ENCODE peak calls at places on chromosomes 6 and 20, in eight cellular contexts. A is H54; D is tibial nerve; G is heart left ventricle; L is activated CD4-positive, alpha-beta T cell treated with anti-CD3 and anti-CD28 coated beads for 48 hours; K is nucleus accumbens; P is activated T-cell treated with anti-CD3 and anti-CD28 coated beads, Interleukin-2, amount 50 U/mL, for 72 hours; B is pons. X is an unnamed sample.

GRCh38 chr20:22385602-22386299 is 198.6 kb downstream of the FOXA2 start:
- DNase-seq in G (no peak), D (no peak), A (no peak), P (no peak), B (peak; percentile 21), K (no peak), L (no peak), X (no peak)

GRCh38 chr20:35617397-35618031 is 1.9 kb downstream of the SPAG4 start:
- DNase-seq in A (peak; percentile 65), G (peak; percentile 41), L (peak; percentile 74), D (peak; percentile 27), K (peak; percentile 5), B (no peak), P (peak; percentile 76), X (peak; percentile 77)

GRCh38 chr6:75130784-75131183 is 75.1 kb downstream of the COL12A1 start:
- DNase-seq in D (no peak), L (no peak), K (no peak), P (no peak), A (no peak), B (no peak), G (no peak), X (peak; percentile 50)

GRCh38 chr6:163866192-163866591 is 451.7 kb downstream of the QKI start:
- DNase-seq in D (no peak), P (no peak), A (no peak), L (no peak), B (no peak), K (no peak), G (no peak), X (no peak)

GRCh38 chr20:33433875-33434274 is 9.7 kb downstream of the SNTA1 start:
- DNase-seq in B (no peak), G (no peak), A (no peak), P (no peak), D (no peak), K (no peak), L (no peak), X (no peak)

GRCh38 chr6:22145823-22146379 is 150.9 kb downstream of the PRL start:
- DNase-seq in L (no peak), K (peak; percentile 84), D (peak; percentile 9), B (peak; percentile 95), A (no peak), P (peak; percentile 4), G (peak; percentile 27), X (peak; percentile 26)

GRCh38 chr6:95280690-95281273 is 296.6 kb upstream of the MANEA start:
- DNase-seq in P (no peak), B (peak; percentile 53), D (peak; percentile 8), G (no peak), K (no peak), L (no peak), A (no peak), X (no peak)

GRCh38 chr6:116764961-116765841 is at the start of gene FAM162B:
- DNase-seq in G (peak; percentile 77), D (peak; percentile 42), B (no peak), A (no peak), L (peak; percentile 16), P (peak; percentile 14), K (no peak), X (peak; percentile 58)

GRCh38 chr6:149318581-149319286 is 1.2 kb downstream of the TAB2 start:
- DNase-seq in D (no peak), K (no peak), A (no peak), B (peak; percentile 61), L (no peak), G (no peak), P (no peak), X (no peak)

GRCh38 chr20:48064929-48065328 is 279.6 kb upstream of the SULF2 start:
- DNase-seq in K (no peak), A (no peak), P (no peak), L (no peak), D (no peak), G (no peak), B (no peak), X (no peak)

GRCh38 chr20:44407402-44408184 is 52.1 kb downstream of the HNF4A start:
- DNase-seq in K (no peak), G (no peak), A (peak; percentile 89), B (no peak), P (no peak), D (no peak), L (no peak), X (no peak)

GRCh38 chr6:116969211-116969863 is 92.3 kb downstream of the RFX6 start:
- DNase-seq in K (no peak), D (no peak), A (no peak), B (peak; percentile 67), P (peak; percentile 3), L (peak; percentile 17), G (peak; percentile 15), X (no peak)

GRCh38 chr6:14995966-14996602 is 249.8 kb upstream of the JARID2 start:
- DNase-seq in K (no peak), P (no peak), D (no peak), A (no peak), L (no peak), G (no peak), B (no peak), X (no peak)

GRCh38 chr6:91063362-91063761 is 476.5 kb upstream of the MAP3K7 start:
- DNase-seq in B (no peak), D (no peak), A (no peak), G (no peak), L (no peak), P (no peak), K (no peak), X (no peak)

GRCh38 chr6:65776332-65776731 is 69.3 kb upstream of the EYS start:
- DNase-seq in B (no peak), L (no peak), D (no peak), K (no peak), G (no peak), P (no peak), A (no peak), X (no peak)

GRCh38 chr6:121482004-121482693 is 46.7 kb downstream of the GJA1 start:
- DNase-seq in D (no peak), L (no peak), B (no peak), A (peak; percentile 14), G (no peak), K (no peak), P (no peak), X (no peak)

X was measured in ovary.